ENCODE peak calls at places on chromosomes 4 and X, in seven cellular contexts. C is right lobe of liver, N is transverse colon, Y is ovary, Q is H1, V is uterus, F is heart left ventricle. X is an unnamed sample. For H3K36me3, the result is how much of the 10 kb centered on the place peaks cover.

GRCh38 chr4:147492761-147493160 is 11.9 kb downstream of the EDNRA start:
- DNase-seq in Q (no peak), Y (peak), N (no peak), C (no peak), F (peak), V (peak), X (peak)

GRCh38 chr4:80231180-80231579 is 33.9 kb downstream of the PRDM8 start:
- DNase-seq in N (no peak), C (no peak), Q (no peak), V (no peak), F (no peak), Y (no peak), X (no peak)

GRCh38 chr4:184104419-184105101 is 113.1 kb downstream of the ENPP6 start:
- DNase-seq in N (no peak), C (peak), F (no peak), Q (no peak), V (no peak), Y (no peak), X (no peak)

GRCh38 chr4:121777625-121778024 is 12.7 kb upstream of the SMIM43 start:
- DNase-seq in V (no peak), C (no peak), N (no peak), Q (no peak), Y (no peak), F (no peak), X (no peak)

GRCh38 chr4:107349266-107349665 is 313.2 kb upstream of the DKK2 start:
- DNase-seq in N (no peak), F (no peak), C (no peak), V (no peak), Q (peak), Y (no peak), X (no peak)

GRCh38 chrX:111086521-111087127 is 9.4 kb upstream of the PAK3 start:
- DNase-seq in F (no peak), C (no peak), Q (no peak), V (no peak), Y (no peak), N (no peak), X (no peak)

GRCh38 chrX:88526385-88526784 is 220.6 kb upstream of the CPXCR1 start:
- DNase-seq in Q (no peak), N (no peak), C (no peak), V (no peak), F (no peak), Y (no peak), X (no peak)

GRCh38 chr4:175891863-175892262 is 79.8 kb upstream of the GPM6A start:
- DNase-seq in V (no peak), Q (no peak), Y (no peak), F (no peak), C (no peak), N (no peak), X (no peak)

GRCh38 chr4:65651031-65651430 is 19.3 kb downstream of the EPHA5 start:
- DNase-seq in V (no peak), N (no peak), Y (no peak), F (no peak), Q (no peak), C (no peak), X (no peak)

GRCh38 chr4:87492617-87493016 is 36.6 kb downstream of the SPARCL1 start:
- DNase-seq in Y (no peak), F (no peak), Q (no peak), V (no peak), N (no peak), C (peak), X (no peak)

GRCh38 chrX:131066237-131066636 is 8.1 kb downstream of the ARHGAP36 start:
- DNase-seq in Y (no peak), Q (no peak), N (no peak), F (no peak), C (no peak), V (no peak), X (no peak)

GRCh38 chr4:38387819-38388218 is 276.2 kb upstream of the KLF3 start:
- DNase-seq in Y (no peak), N (no peak), F (no peak), V (no peak), C (no peak), Q (no peak), X (no peak)

GRCh38 chr4:176400816-176401461 is 81.2 kb downstream of the SPCS3 start:
- DNase-seq in V (no peak), N (no peak), Y (no peak), F (no peak), C (no peak), Q (no peak), X (no peak)

GRCh38 chr4:76688737-76689078 is 209.2 kb downstream of the SOWAHB start:
- DNase-seq in Q (no peak), C (no peak), V (no peak), Y (no peak), F (no peak), N (no peak), X (no peak)

GRCh38 chr4:26032572-26033320 is 118.7 kb downstream of the SMIM20 start:
- DNase-seq in C (no peak), V (peak), Q (no peak), N (no peak), F (no peak), Y (no peak), X (no peak)

GRCh38 chr4:177190995-177191568 is 118.6 kb upstream of the NEIL3 start:
- DNase-seq in C (no peak), Y (no peak), V (no peak), F (no peak), N (no peak), Q (no peak), X (no peak)

GRCh38 chr4:159481936-159482335 is 379.1 kb downstream of the RAPGEF2 start:
- DNase-seq in Q (no peak), F (no peak), C (no peak), Y (no peak), N (no peak), V (no peak), X (no peak)

GRCh38 chrX:119583431-119584059 is 9.2 kb downstream of the UBE2A start:
- DNase-seq in V (no peak), C (no peak), Y (no peak), F (no peak), Q (no peak), N (no peak), X (no peak)

GRCh38 chr4:140252144-140252741 is 98.3 kb upstream of the MAML3 start:
- DNase-seq in F (peak), V (peak), Q (no peak), Y (peak), N (peak), C (no peak), X (peak)

GRCh38 chr4:156971623-156972369 is at the start of gene PDGFC:
- DNase-seq in Y (peak), F (peak), V (peak), Q (no peak), C (peak), N (peak), X (peak)

GRCh38 chr4:4412661-4413372 is 25.9 kb downstream of the NSG1 start:
- DNase-seq in Q (no peak), Y (peak), C (no peak), V (no peak), N (no peak), F (peak), X (no peak)

GRCh38 chr4:102713096-102713495 is 47.7 kb downstream of the MANBA start:
- DNase-seq in V (no peak), F (no peak), Q (no peak), Y (no peak), N (no peak), C (no peak), X (no peak)

GRCh38 chr4:48167538-48168263 is 33.7 kb upstream of the TXK start:
- DNase-seq in Y (no peak), N (no peak), C (no peak), F (no peak), Q (no peak), V (no peak), X (no peak)

GRCh38 chr4:153222162-153222789 is 18.0 kb downstream of the TRIM2 start:
- DNase-seq in Y (peak), V (peak), N (peak), Q (no peak), F (peak), C (peak), X (peak)

GRCh38 chr4:24887881-24888430 is 24.9 kb downstream of the CCDC149 start:
- DNase-seq in Y (no peak), F (no peak), V (no peak), N (no peak), C (no peak), Q (no peak), X (no peak)

GRCh38 chr4:6472008-6472386 is 417 bp downstream of the PPP2R2C start:
- DNase-seq in F (no peak), V (no peak), C (peak), Y (no peak), N (no peak), Q (no peak), X (no peak)

GRCh38 chr4:106195435-106195950 is 120.5 kb downstream of the TBCK start:
- DNase-seq in C (no peak), Y (no peak), N (no peak), Q (no peak), F (no peak), V (no peak), X (no peak)

GRCh38 chrX:118271770-118272169 is 74.1 kb upstream of the WDR44 start:
- DNase-seq in Y (no peak), Q (no peak), V (no peak), C (no peak), N (no peak), F (no peak), X (no peak)

GRCh38 chrX:39953879-39954278 is 143.9 kb downstream of the BCOR start:
- DNase-seq in V (no peak), Q (no peak), Y (no peak), F (peak), C (peak), N (peak), X (no peak)

GRCh38 chrX:44874481-44875184 is 1.6 kb downstream of the KDM6A start:
- DNase-seq in F (peak), V (no peak), N (peak), Y (peak), C (no peak), Q (no peak), X (peak)

GRCh38 chr4:159197885-159198269 is 95.0 kb downstream of the RAPGEF2 start:
- DNase-seq in Q (no peak), Y (no peak), C (no peak), V (no peak), N (no peak), F (no peak), X (no peak)

GRCh38 chr4:168385142-168385490 is 66.6 kb upstream of the DDX60 start:
- DNase-seq in Q (no peak), Y (no peak), V (no peak), C (no peak), N (no peak), F (no peak), X (no peak)

GRCh38 chr4:6633091-6633906 is 7.2 kb upstream of the MRFAP1 start:
- DNase-seq in C (no peak), Q (no peak), V (no peak), F (no peak), N (no peak), Y (no peak), X (no peak)

GRCh38 chr4:104938624-104939023 is 208.1 kb upstream of the TET2 start:
- DNase-seq in Q (no peak), V (no peak), C (no peak), Y (no peak), F (no peak), N (no peak), X (no peak)

GRCh38 chrX:40607381-40607780 is 15.8 kb upstream of the MPC1L start:
- DNase-seq in F (no peak), Y (no peak), V (no peak), N (no peak), C (no peak), Q (no peak), X (no peak)

GRCh38 chr4:118762146-118762545 is 73.8 kb downstream of the SEC24D start:
- DNase-seq in C (no peak), F (no peak), V (no peak), N (no peak), Y (no peak), Q (no peak), X (no peak)

GRCh38 chr4:101020956-101021355 is 326.4 kb downstream of the PPP3CA start:
- DNase-seq in Q (no peak), C (no peak), V (no peak), N (no peak), Y (no peak), F (no peak), X (no peak)

GRCh38 chrX:17377047-17377692 is 2.2 kb downstream of the NHS start:
- DNase-seq in Y (peak), F (peak), C (no peak), V (peak), Q (no peak), N (peak), X (peak)

GRCh38 chrX:4588893-4589292 is 875.4 kb upstream of the PRKX start:
- DNase-seq in N (no peak), Q (no peak), V (no peak), F (no peak), C (no peak), Y (no peak), X (no peak)

GRCh38 chr4:150244600-150244999 is 166.4 kb downstream of the DCLK2 start:
- DNase-seq in V (no peak), Y (no peak), N (no peak), F (no peak), C (no peak), Q (no peak), X (no peak)

GRCh38 chrX:13939741-13940597 is 89.7 kb downstream of the GEMIN8 start:
- DNase-seq in F (no peak), N (no peak), C (no peak), Y (no peak), Q (no peak), V (no peak), X (no peak)
- TF ChIP-seq POLR2A in F (no peak), N (no peak), C (no peak), Y (no peak), Q (no peak), V (no peak), X (no peak)

GRCh38 chr4:20251796-20252655 is at the start of gene SLIT2:
- DNase-seq in N (peak), Y (peak), F (peak), C (peak), V (peak), Q (no peak), X (peak)
- TF ChIP-seq CTCF in N (no peak), Y (no peak), F (no peak), C (peak), V (no peak), Q (no peak), X (no peak)

GRCh38 chrX:112691361-112691760 is 11.6 kb upstream of the LHFPL1 start:
- DNase-seq in C (no peak), N (no peak), F (no peak), Y (no peak), V (no peak), Q (no peak), X (no peak)
- H3K36me3 ChIP-seq in C (under half), N (under half), F (under half), Y (under half), V (under half), Q (under half), X (under half)

GRCh38 chr4:3075652-3075981 is 1.1 kb downstream of the HTT start:
- DNase-seq in Q (no peak), N (no peak), V (no peak), Y (no peak), F (no peak), C (no peak), X (no peak)

GRCh38 chr4:3077796-3078195 is 3.3 kb downstream of the HTT start:
- DNase-seq in Y (no peak), Q (no peak), N (no peak), F (no peak), V (no peak), C (no peak), X (no peak)

GRCh38 chr4:3073158-3074077 is 920 bp downstream of the HTT-AS start:
- DNase-seq in V (no peak), Q (no peak), C (peak), N (no peak), F (no peak), Y (peak), X (peak)

GRCh38 chr4:3074078-3074845 is at the start of the genes HTT and HTT-AS:
- DNase-seq in F (peak), N (peak), Y (peak), Q (peak), V (peak), C (peak), X (peak)

DNA sequence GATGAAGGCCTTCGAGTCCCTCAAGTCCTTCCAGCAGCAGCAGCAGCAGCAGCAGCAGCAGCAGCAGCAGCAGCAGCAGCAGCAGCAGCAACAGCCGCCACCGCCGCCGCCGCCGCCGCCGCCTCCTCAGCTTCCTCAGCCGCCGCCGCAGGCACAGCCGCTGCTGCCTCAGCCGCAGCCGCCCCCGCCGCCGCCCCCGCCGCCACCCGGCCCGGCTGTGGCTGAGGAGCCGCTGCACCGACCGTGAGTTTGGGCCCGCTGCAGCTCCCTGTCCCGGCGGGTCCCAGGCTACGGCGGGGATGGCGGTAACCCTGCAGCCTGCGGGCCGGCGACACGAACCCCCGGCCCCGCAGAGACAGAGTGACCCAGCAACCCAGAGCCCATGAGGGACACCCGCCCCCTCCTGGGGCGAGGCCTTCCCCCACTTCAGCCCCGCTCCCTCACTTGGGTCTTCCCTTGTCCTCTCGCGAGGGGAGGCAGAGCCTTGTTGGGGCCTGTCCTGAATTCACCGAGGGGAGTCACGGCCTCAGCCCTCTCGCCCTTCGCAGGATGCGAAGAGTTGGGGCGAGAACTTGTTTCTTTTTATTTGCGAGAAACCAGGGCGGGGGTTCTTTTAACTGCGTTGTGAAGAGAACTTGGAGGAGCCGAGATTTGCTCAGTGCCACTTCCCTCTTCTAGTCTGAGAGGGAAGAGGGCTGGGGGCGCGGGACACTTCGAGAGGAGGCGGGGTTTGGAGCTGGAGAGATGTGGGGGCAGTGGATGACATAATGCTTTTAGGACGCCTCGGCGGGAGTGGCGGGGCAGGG is 568 bp downstream of the HTT start:
- DNase-seq in N (peak), Y (peak), V (peak), Q (peak), F (peak), C (peak), X (peak)
- TF ChIP-seq POLR2A in N (peak), Y (no peak), V (no peak), Q (peak), F (no peak), C (peak), X (no peak)

GRCh38 chr4:149063007-149063406 is 620.8 kb upstream of the NR3C2 start:
- DNase-seq in Q (no peak), Y (no peak), F (no peak), N (no peak), V (no peak), C (no peak), X (no peak)

DNA sequence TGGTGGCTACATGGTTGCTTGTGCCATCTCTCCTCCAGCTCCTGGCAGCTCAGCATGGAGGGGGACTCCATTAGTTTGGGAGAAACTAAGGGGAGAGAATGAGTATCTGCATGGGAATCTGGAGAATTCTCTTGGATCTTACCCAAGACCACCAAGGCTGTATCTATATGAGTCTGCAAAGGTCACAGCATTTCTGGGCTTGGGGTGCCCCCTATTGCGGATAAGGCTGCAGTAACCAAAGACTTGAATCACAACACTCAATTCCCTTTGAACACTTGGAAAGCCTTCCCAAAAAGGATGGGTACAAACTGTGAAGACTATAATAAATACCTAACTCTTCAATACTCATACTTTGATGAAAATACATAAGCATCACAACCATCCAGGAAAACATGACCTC is 623.5 kb upstream of the NR3C2 start:
- DNase-seq in Q (no peak), N (no peak), V (no peak), F (no peak), C (no peak), Y (no peak), X (no peak)
- TF ChIP-seq CTCF in Q (peak), N (no peak), V (no peak), F (no peak), C (no peak), Y (no peak), X (no peak)

GRCh38 chr4:186588503-186588902 is 33.1 kb upstream of the MTNR1A start:
- DNase-seq in Q (no peak), Y (no peak), N (no peak), V (no peak), C (no peak), F (no peak), X (no peak)

GRCh38 chr4:186587416-186588018 is 32.1 kb upstream of the MTNR1A start:
- DNase-seq in V (peak), C (peak), Y (peak), Q (no peak), N (peak), F (peak), X (peak)

GRCh38 chr4:186581421-186581820 is 26.1 kb upstream of the MTNR1A start:
- DNase-seq in Y (no peak), F (no peak), Q (no peak), C (no peak), N (no peak), V (no peak), X (no peak)

GRCh38 chr4:186586190-186586589 is 30.8 kb upstream of the MTNR1A start:
- DNase-seq in C (no peak), Q (no peak), N (no peak), Y (no peak), V (no peak), F (no peak), X (no peak)

GRCh38 chr4:186584912-186585311 is 29.5 kb upstream of the MTNR1A start:
- DNase-seq in F (no peak), V (no peak), Y (no peak), N (no peak), C (no peak), Q (no peak), X (no peak)
- H3K36me3 ChIP-seq in F (under half), V (under half), Y (under half), N (under half), C (under half), Q (half or more), X (under half)